ENCODE peak calls at places on chromosomes 4 and X, in four cellular contexts. D is A549, H is fibroblast of pulmonary artery, E is AG08396. Y is an unnamed sample.

GRCh38 chr4:28360681-28361080 is 1500.0 kb downstream of the STIM2 start:
- DNase-seq in D (no peak), E (no peak), H (no peak), Y (no peak)

GRCh38 chr4:6461301-6462165 is 10.9 kb downstream of the PPP2R2C start:
- DNase-seq in D (no peak), H (no peak), E (no peak), Y (no peak)

GRCh38 chr4:81130569-81130968 is 84.5 kb downstream of the PRKG2 start:
- DNase-seq in H (no peak), D (no peak), E (no peak), Y (no peak)

GRCh38 chrX:72465882-72466281 is 106.8 kb downstream of the HDAC8 start:
- DNase-seq in E (no peak), H (no peak), D (no peak), Y (no peak)

GRCh38 chr4:185424905-185425599 is 712 bp downstream of the UFSP2 start:
- DNase-seq in E (no peak), H (peak), D (no peak), Y (peak)

GRCh38 chrX:44400588-44400987 is 57.1 kb upstream of the EFHC2 start:
- DNase-seq in H (peak), D (no peak), E (peak), Y (no peak)

GRCh38 chrX:65451663-65452062 is 82.9 kb downstream of the LAS1L start:
- DNase-seq in D (no peak), E (peak), H (peak), Y (no peak)

GRCh38 chr4:175470141-175470540 is 341.9 kb downstream of the GPM6A start:
- DNase-seq in E (peak), D (no peak), H (peak), Y (no peak)

GRCh38 chr4:82293304-82293703 is 80.5 kb downstream of the HNRNPD start:
- DNase-seq in E (no peak), H (no peak), D (no peak), Y (no peak)

GRCh38 chr4:2862528-2862927 is 18.9 kb downstream of the ADD1 start:
- DNase-seq in H (no peak), E (peak), D (no peak), Y (no peak)

GRCh38 chr4:8836664-8837171 is 34.9 kb downstream of the HMX1 start:
- DNase-seq in H (no peak), D (no peak), E (no peak), Y (no peak)

GRCh38 chrX:134898450-134898849 is 92.3 kb upstream of the SMIM10 start:
- DNase-seq in H (peak), D (no peak), E (no peak), Y (no peak)

GRCh38 chrX:11105080-11105479 is 6.1 kb upstream of the HCCS start:
- DNase-seq in E (no peak), D (peak), H (peak), Y (no peak)